ENCODE peak calls at places on chromosome 17, in four cellular contexts. One of them, this sample, is unnamed.

GRCh38 chr17:7631398-7632380 is 1.8 kb downstream of the SHBG start:
- DNase-seq in T-cell: no peak
- DNase-seq in HT-29: no peak
- DNase-seq in T47D: no peak
- DNase-seq in this sample: no peak

GRCh38 chr17:76529643-76530488 is 7.6 kb downstream of the CYGB start:
- DNase-seq in T47D: no peak
- DNase-seq in HT-29: no peak
- DNase-seq in T-cell: no peak
- DNase-seq in this sample: no peak

GRCh38 chr17:63433746-63434591 is 12.1 kb downstream of the CYB561 start:
- DNase-seq in T47D: no peak
- DNase-seq in HT-29: no peak
- DNase-seq in T-cell: no peak
- DNase-seq in this sample: no peak

GRCh38 chr17:35189291-35189690 is 4.9 kb downstream of the SLC35G3 start:
- DNase-seq in HT-29: no peak
- DNase-seq in T47D: no peak
- DNase-seq in T-cell: no peak
- DNase-seq in this sample: no peak

GRCh38 chr17:1484586-1485310 is 7.7 kb downstream of the MYO1C start:
- DNase-seq in T-cell: peak
- DNase-seq in HT-29: peak
- DNase-seq in T47D: peak
- DNase-seq in this sample: peak

GRCh38 chr17:27980035-27980434 is 62.4 kb upstream of the NLK start:
- DNase-seq in HT-29: no peak
- DNase-seq in T47D: no peak
- DNase-seq in T-cell: no peak
- DNase-seq in this sample: no peak

GRCh38 chr17:1979182-1979980 is 45.8 kb downstream of the RTN4RL1 start:
- DNase-seq in T47D: no peak
- DNase-seq in T-cell: no peak
- DNase-seq in HT-29: no peak
- DNase-seq in this sample: no peak

GRCh38 chr17:2218426-2218825 is 85.2 kb downstream of the SMG6 start:
- DNase-seq in HT-29: no peak
- DNase-seq in T47D: no peak
- DNase-seq in T-cell: no peak
- DNase-seq in this sample: no peak

GRCh38 chr17:48542956-48543853 is 1.7 kb downstream of the HOXB2 start:
- DNase-seq in HT-29: peak
- DNase-seq in T47D: peak
- DNase-seq in T-cell: no peak
- DNase-seq in this sample: no peak

GRCh38 chr17:78322327-78322857 is 37.5 kb downstream of the SOCS3 start:
- DNase-seq in T47D: no peak
- DNase-seq in HT-29: no peak
- DNase-seq in T-cell: no peak
- DNase-seq in this sample: no peak

GRCh38 chr17:48546924-48547838 is 2.3 kb upstream of the HOXB2 start:
- DNase-seq in HT-29: no peak
- DNase-seq in T-cell: no peak
- DNase-seq in T47D: peak
- DNase-seq in this sample: peak

GRCh38 chr17:59844884-59845594 is 47.7 kb downstream of the TUBD1 start:
- DNase-seq in T47D: no peak
- DNase-seq in T-cell: no peak
- DNase-seq in HT-29: peak
- DNase-seq in this sample: no peak

GRCh38 chr17:32483451-32484019 is 3.3 kb upstream of the CDK5R1 start:
- DNase-seq in T47D: peak
- DNase-seq in HT-29: peak
- DNase-seq in T-cell: peak
- DNase-seq in this sample: peak

GRCh38 chr17:44360826-44361225 is 2.8 kb downstream of the FAM171A2 start:
- DNase-seq in T-cell: no peak
- DNase-seq in HT-29: no peak
- DNase-seq in T47D: no peak
- DNase-seq in this sample: no peak

GRCh38 chr17:52419256-52419655 is 260.7 kb upstream of the CA10 start:
- DNase-seq in T-cell: no peak
- DNase-seq in T47D: peak
- DNase-seq in HT-29: no peak
- DNase-seq in this sample: peak

GRCh38 chr17:21029032-21029431 is 13.8 kb downstream of the USP22 start:
- DNase-seq in HT-29: no peak
- DNase-seq in T47D: no peak
- DNase-seq in T-cell: no peak
- DNase-seq in this sample: no peak

GRCh38 chr17:59431606-59432005 is 100.2 kb downstream of the YPEL2 start:
- DNase-seq in T47D: no peak
- DNase-seq in T-cell: no peak
- DNase-seq in HT-29: no peak
- DNase-seq in this sample: no peak

GRCh38 chr17:37717627-37718382 is 27.1 kb downstream of the HNF1B start:
- DNase-seq in HT-29: peak
- DNase-seq in T-cell: no peak
- DNase-seq in T47D: no peak
- DNase-seq in this sample: no peak

GRCh38 chr17:6948562-6948961 is 47.3 kb upstream of the ALOX12 start:
- DNase-seq in T47D: no peak
- DNase-seq in T-cell: no peak
- DNase-seq in HT-29: no peak
- DNase-seq in this sample: no peak

GRCh38 chr17:80361495-80362220 is 53.3 kb upstream of the ENDOV start:
- DNase-seq in T47D: no peak
- DNase-seq in T-cell: no peak
- DNase-seq in HT-29: no peak
- DNase-seq in this sample: no peak

GRCh38 chr17:48471807-48472484 is 41.9 kb upstream of the SKAP1 start:
- DNase-seq in T-cell: no peak
- DNase-seq in HT-29: no peak
- DNase-seq in T47D: no peak
- DNase-seq in this sample: no peak

GRCh38 chr17:77666881-77667395 is 291.6 kb upstream of the TNRC6C start:
- DNase-seq in T47D: no peak
- DNase-seq in T-cell: peak
- DNase-seq in HT-29: no peak
- DNase-seq in this sample: no peak

GRCh38 chr17:31753011-31753410 is 106.0 kb downstream of the COPRS start:
- DNase-seq in HT-29: no peak
- DNase-seq in T47D: no peak
- DNase-seq in T-cell: no peak
- DNase-seq in this sample: no peak

GRCh38 chr17:17959520-17960361 is 12.5 kb downstream of the TOM1L2 start:
- DNase-seq in T-cell: no peak
- DNase-seq in T47D: no peak
- DNase-seq in HT-29: no peak
- DNase-seq in this sample: no peak

GRCh38 chr17:41775394-41776226 is 10.9 kb downstream of the JUP start:
- DNase-seq in HT-29: peak
- DNase-seq in T-cell: no peak
- DNase-seq in T47D: no peak
- DNase-seq in this sample: no peak

GRCh38 chr17:47717261-47717697 is 15.8 kb upstream of the TBX21 start:
- DNase-seq in HT-29: no peak
- DNase-seq in T-cell: no peak
- DNase-seq in T47D: no peak
- DNase-seq in this sample: no peak

GRCh38 chr17:72747416-72747815 is 345.1 kb downstream of the SLC39A11 start:
- DNase-seq in T47D: no peak
- DNase-seq in T-cell: no peak
- DNase-seq in HT-29: no peak
- DNase-seq in this sample: no peak

GRCh38 chr17:31413871-31414589 is 22.6 kb downstream of the RAB11FIP4 start:
- DNase-seq in T-cell: no peak
- DNase-seq in HT-29: no peak
- DNase-seq in T47D: no peak
- DNase-seq in this sample: no peak

GRCh38 chr17:30920282-30920681 is 1.5 kb upstream of the ADAP2 start:
- DNase-seq in T-cell: no peak
- DNase-seq in HT-29: no peak
- DNase-seq in T47D: no peak
- DNase-seq in this sample: no peak

This sample was measured in LNCaP clone FGC.